ENCODE peak calls at places on chromosomes 1 and 21, in four cellular contexts. P is iPS DF 6.9, S is mesothelial cell of epicardium, R is C1 segment of cervical spinal cord. T is an unnamed sample.

GRCh38 chr1:232844791-232845190 is 39.6 kb downstream of the MAP10 start:
- DNase-seq in P (no peak), S (no peak), R (no peak), T (no peak)

GRCh38 chr21:43767980-43768867 is 7.9 kb downstream of the CSTB start:
- DNase-seq in P (no peak), R (no peak), S (no peak), T (no peak)

GRCh38 chr1:11569551-11569950 is 84.7 kb downstream of the FBXO2 start:
- DNase-seq in R (no peak), P (no peak), S (no peak), T (no peak)

GRCh38 chr21:22019766-22020165 is 1021.6 kb downstream of the NCAM2 start:
- DNase-seq in R (no peak), P (no peak), S (no peak), T (no peak)

GRCh38 chr1:96973605-96974004 is 252.0 kb downstream of the PTBP2 start:
- DNase-seq in S (no peak), R (no peak), P (no peak), T (no peak)

GRCh38 chr1:236159704-236160539 is 17.6 kb downstream of the GPR137B start:
- DNase-seq in R (no peak), S (no peak), P (no peak), T (no peak)

GRCh38 chr1:155537193-155537592 is 25.4 kb downstream of the ASH1L start:
- DNase-seq in P (no peak), R (no peak), S (no peak), T (no peak)

GRCh38 chr1:235317179-235317578 is 10.8 kb downstream of the ARID4B start:
- DNase-seq in P (no peak), R (no peak), S (no peak), T (no peak)

GRCh38 chr21:26506951-26507350 is 66.1 kb downstream of the CYYR1 start:
- DNase-seq in P (no peak), S (no peak), R (no peak), T (no peak)

GRCh38 chr1:192104852-192105251 is 53.4 kb upstream of the RGS18 start:
- DNase-seq in P (no peak), S (no peak), R (no peak), T (no peak)

GRCh38 chr1:19067187-19067911 is 110.9 kb upstream of the IFFO2 start:
- DNase-seq in S (no peak), R (peak), P (no peak), T (no peak)

GRCh38 chr1:8989821-8990220 is 36.4 kb downstream of the SLC2A7 start:
- DNase-seq in R (no peak), S (no peak), P (no peak), T (no peak)

GRCh38 chr1:64473367-64473766 is 3.4 kb downstream of the CACHD1 start:
- DNase-seq in P (no peak), R (no peak), S (no peak), T (no peak)

GRCh38 chr1:246069581-246069980 is 437.5 kb downstream of the SMYD3 start:
- DNase-seq in P (no peak), R (no peak), S (no peak), T (no peak)

GRCh38 chr1:199774433-199775089 is 252.9 kb upstream of the NR5A2 start:
- DNase-seq in R (no peak), P (no peak), S (no peak), T (no peak)

GRCh38 chr1:9481048-9481447 is 58.2 kb upstream of the SLC25A33 start:
- DNase-seq in R (no peak), S (no peak), P (no peak), T (no peak)

GRCh38 chr1:19325368-19325957 is 13.3 kb downstream of the SLC66A1 start:
- DNase-seq in S (no peak), R (no peak), P (no peak), T (no peak)

T was measured in frontal cortex.